ENCODE peak calls at places on chromosomes 12 and 14, in eight cellular contexts. Y, X, E, B, D, V, T and N are unnamed samples.

GRCh38 chr12:124456652-124457152 is 110.7 kb downstream of the NCOR2 start:
- DNase-seq in Y (peak), X (no peak), E (no peak), B (no peak), D (no peak), V (no peak), T (peak), N (no peak)

GRCh38 chr12:10031771-10032175 is 1.3 kb downstream of the CLEC9A start:
- DNase-seq in Y (no peak), X (peak), E (peak), B (peak), D (no peak), V (peak), T (no peak), N (no peak)

GRCh38 chr12:52366738-52367485 is at the start of gene KRT85:
- DNase-seq in Y (no peak), X (no peak), E (no peak), B (no peak), D (no peak), V (no peak), T (no peak), N (no peak)

GRCh38 chr12:2053675-2054070 is 886 bp downstream of the CACNA1C start:
- DNase-seq in Y (peak), X (peak), E (no peak), B (peak), D (no peak), V (no peak), T (peak), N (no peak)

GRCh38 chr14:24051162-24051788 is 534 bp upstream of the CARMIL3 start:
- DNase-seq in Y (no peak), X (peak), E (no peak), B (no peak), D (no peak), V (no peak), T (no peak), N (no peak)

GRCh38 chr14:45201908-45202307 is 51.1 kb downstream of the MIS18BP1 start:
- DNase-seq in Y (peak), X (peak), E (no peak), B (peak), D (peak), V (peak), T (no peak), N (peak)

GRCh38 chr12:125140918-125141573 is 75.8 kb downstream of the AACS start:
- DNase-seq in Y (no peak), X (peak), E (peak), B (peak), D (no peak), V (peak), T (no peak), N (no peak)

GRCh38 chr14:92039073-92039719 is 663 bp downstream of the TRIP11 start:
- DNase-seq in Y (peak), X (peak), E (peak), B (peak), D (no peak), V (peak), T (no peak), N (peak)

GRCh38 chr14:98163285-98163741 is 1108.7 kb downstream of the BCL11B start:
- DNase-seq in Y (no peak), X (no peak), E (no peak), B (no peak), D (no peak), V (no peak), T (no peak), N (no peak)

GRCh38 chr14:103118019-103118662 is 5.1 kb upstream of the TNFAIP2 start:
- DNase-seq in Y (no peak), X (peak), E (no peak), B (no peak), D (peak), V (no peak), T (peak), N (peak)

GRCh38 chr14:89607453-89607852 is 190.4 kb upstream of the FOXN3 start:
- DNase-seq in Y (no peak), X (no peak), E (no peak), B (peak), D (no peak), V (no peak), T (no peak), N (no peak)

GRCh38 chr14:29548948-29549370 is 378.7 kb downstream of the PRKD1 start:
- DNase-seq in Y (no peak), X (peak), E (peak), B (peak), D (peak), V (peak), T (peak), N (peak)

GRCh38 chr12:58765653-58766554 is 154.4 kb downstream of the LRIG3 start:
- DNase-seq in Y (no peak), X (no peak), E (no peak), B (no peak), D (no peak), V (no peak), T (no peak), N (no peak)

GRCh38 chr14:92646952-92647461 is 101.4 kb downstream of the LGMN start:
- DNase-seq in Y (no peak), X (peak), E (peak), B (peak), D (no peak), V (peak), T (no peak), N (no peak)

GRCh38 chr12:127809236-127809635 is 457.7 kb upstream of the TMEM132C start:
- DNase-seq in Y (no peak), X (peak), E (peak), B (peak), D (no peak), V (peak), T (peak), N (peak)

GRCh38 chr12:14905269-14906004 is 19.8 kb upstream of the MGP start:
- DNase-seq in Y (no peak), X (no peak), E (no peak), B (no peak), D (no peak), V (no peak), T (peak), N (no peak)

GRCh38 chr12:47717443-47718193 is 7.7 kb downstream of the ENDOU start:
- DNase-seq in Y (peak), X (peak), E (no peak), B (peak), D (peak), V (peak), T (peak), N (peak)

GRCh38 chr12:25977047-25977446 is 18.6 kb downstream of the RASSF8 start:
- DNase-seq in Y (no peak), X (peak), E (no peak), B (peak), D (no peak), V (no peak), T (no peak), N (no peak)